ENCODE peak calls at places on chromosome 5, in eight cellular contexts. V, O, U, K, R, G, Z and E are unnamed samples.

GRCh38 chr5:110321117-110321516 is 405.4 kb downstream of the TMEM232 start:
- DNase-seq in V (no peak), O (no peak), U (no peak), K (no peak), R (no peak), G (no peak), Z (no peak), E (no peak)

GRCh38 chr5:37737326-37738056 is 102.3 kb downstream of the GDNF start:
- DNase-seq in V (no peak), O (no peak), U (no peak), K (no peak), R (no peak), G (no peak), Z (no peak), E (no peak)

GRCh38 chr5:9852686-9853085 is 222.5 kb upstream of the TAS2R1 start:
- DNase-seq in V (no peak), O (no peak), U (no peak), K (no peak), R (no peak), G (no peak), Z (no peak), E (no peak)

GRCh38 chr5:83400712-83401111 is 70.8 kb upstream of the VCAN start:
- DNase-seq in V (no peak), O (no peak), U (no peak), K (no peak), R (no peak), G (no peak), Z (no peak), E (no peak)

GRCh38 chr5:11292648-11293356 is 531.8 kb upstream of the DAP start:
- DNase-seq in V (no peak), O (no peak), U (no peak), K (no peak), R (no peak), G (no peak), Z (no peak), E (no peak)

GRCh38 chr5:53487436-53487835 is 7.0 kb downstream of the FST start:
- DNase-seq in V (no peak), O (no peak), U (no peak), K (no peak), R (no peak), G (no peak), Z (no peak), E (no peak)

GRCh38 chr5:179278119-179278518 is 67.1 kb downstream of the ADAMTS2 start:
- DNase-seq in V (no peak), O (no peak), U (no peak), K (no peak), R (no peak), G (no peak), Z (no peak), E (no peak)

GRCh38 chr5:33662721-33663435 is 222.1 kb downstream of the TARS1 start:
- DNase-seq in V (no peak), O (peak; percentile 21), U (peak; percentile 2), K (no peak), R (no peak), G (no peak), Z (no peak), E (no peak)

GRCh38 chr5:62790348-62790747 is 211.7 kb downstream of the LRRC70 start:
- DNase-seq in V (no peak), O (no peak), U (no peak), K (no peak), R (no peak), G (peak; percentile 6), Z (no peak), E (no peak)

GRCh38 chr5:138946241-138946623 is 71.1 kb upstream of the LRRTM2 start:
- DNase-seq in V (no peak), O (no peak), U (no peak), K (no peak), R (no peak), G (no peak), Z (no peak), E (no peak)

GRCh38 chr5:79464695-79465332 is 49.1 kb downstream of the HOMER1 start:
- DNase-seq in V (no peak), O (peak; percentile 46), U (peak; percentile 37), K (no peak), R (no peak), G (no peak), Z (no peak), E (peak; percentile 29)

GRCh38 chr5:98755406-98755805 is 18.1 kb upstream of the RGMB start:
- DNase-seq in V (no peak), O (no peak), U (no peak), K (no peak), R (no peak), G (no peak), Z (no peak), E (no peak)

GRCh38 chr5:65480306-65480865 is 1.3 kb downstream of the ADAMTS6 start:
- DNase-seq in V (no peak), O (no peak), U (peak; percentile 39), K (peak; percentile 23), R (peak; percentile 65), G (peak; percentile 1), Z (no peak), E (peak; percentile 18)

GRCh38 chr5:107425541-107426031 is 245.2 kb downstream of the EFNA5 start:
- DNase-seq in V (no peak), O (peak; percentile 38), U (peak; percentile 85), K (no peak), R (no peak), G (no peak), Z (no peak), E (peak; percentile 60)

GRCh38 chr5:51382759-51383493 is at the start of gene ISL1:
- DNase-seq in V (no peak), O (peak; percentile 74), U (peak; percentile 66), K (peak; percentile 90), R (no peak), G (peak; percentile 88), Z (no peak), E (peak; percentile 85)

GRCh38 chr5:97065475-97065874 is 76.9 kb downstream of the LIX1 start:
- DNase-seq in V (no peak), O (peak; percentile 12), U (no peak), K (no peak), R (no peak), G (no peak), Z (no peak), E (no peak)

GRCh38 chr5:180315762-180316212 is 23.9 kb upstream of the MAPK9 start:
- DNase-seq in V (peak; percentile 53), O (peak; percentile 63), U (no peak), K (peak; percentile 14), R (peak; percentile 71), G (peak; percentile 27), Z (peak; percentile 67), E (no peak)

GRCh38 chr5:180347651-180348050 is 5.5 kb downstream of the GFPT2 start:
- DNase-seq in V (no peak), O (no peak), U (no peak), K (no peak), R (no peak), G (no peak), Z (no peak), E (no peak)

GRCh38 chr5:55438931-55439477 is 95.8 kb downstream of the PLPP1 start:
- DNase-seq in V (no peak), O (no peak), U (no peak), K (no peak), R (no peak), G (no peak), Z (no peak), E (peak; percentile 46)

GRCh38 chr5:124264499-124264898 is 481.9 kb downstream of the ZNF608 start:
- DNase-seq in V (no peak), O (no peak), U (peak; percentile 66), K (no peak), R (no peak), G (no peak), Z (no peak), E (no peak)

GRCh38 chr5:6712136-6712581 is 1.1 kb upstream of the TENT4A start:
- DNase-seq in V (no peak), O (peak; percentile 64), U (no peak), K (peak; percentile 40), R (no peak), G (no peak), Z (peak; percentile 55), E (peak; percentile 65)

GRCh38 chr5:93247126-93247525 is 333.9 kb downstream of the NR2F1-AS1 start:
- DNase-seq in V (no peak), O (no peak), U (no peak), K (no peak), R (no peak), G (no peak), Z (no peak), E (no peak)

GRCh38 chr5:109703827-109704226 is 14.1 kb downstream of the MAN2A1 start:
- DNase-seq in V (no peak), O (no peak), U (no peak), K (no peak), R (no peak), G (no peak), Z (no peak), E (no peak)